ENCODE peak calls at places on chromosomes 6 and 20, in four cellular contexts. One of them, this sample, is unnamed.

GRCh38 chr6:28000351-28001045 is 43.5 kb downstream of the OR2B6 start:
- DNase-seq in H9: no peak
- DNase-seq in IMR-90: no peak
- DNase-seq in trophoblast cell: no peak
- DNase-seq in this sample: no peak

GRCh38 chr6:127933852-127934840 is 33.3 kb upstream of the THEMIS start:
- DNase-seq in IMR-90: no peak
- DNase-seq in trophoblast cell: no peak
- DNase-seq in H9: no peak
- DNase-seq in this sample: no peak

GRCh38 chr6:30043744-30044143 is 17.3 kb upstream of the POLR1H start:
- DNase-seq in H9: no peak
- DNase-seq in IMR-90: no peak
- DNase-seq in trophoblast cell: no peak
- DNase-seq in this sample: no peak

GRCh38 chr20:3173582-3174441 is 463 bp upstream of the LZTS3 start:
- DNase-seq in IMR-90: peak
- DNase-seq in trophoblast cell: peak
- DNase-seq in H9: peak
- DNase-seq in this sample: peak

GRCh38 chr20:61762208-61762710 is 303.4 kb downstream of the TAF4 start:
- DNase-seq in H9: no peak
- DNase-seq in trophoblast cell: no peak
- DNase-seq in IMR-90: no peak
- DNase-seq in this sample: no peak

GRCh38 chr20:46590453-46590852 is 40.0 kb upstream of the OCSTAMP start:
- DNase-seq in trophoblast cell: no peak
- DNase-seq in H9: no peak
- DNase-seq in IMR-90: no peak
- DNase-seq in this sample: no peak

GRCh38 chr6:90859612-90860011 is 272.7 kb upstream of the MAP3K7 start:
- DNase-seq in trophoblast cell: peak
- DNase-seq in IMR-90: no peak
- DNase-seq in H9: no peak
- DNase-seq in this sample: no peak

GRCh38 chr6:44661221-44661609 is 273.7 kb downstream of the CDC5L start:
- DNase-seq in H9: no peak
- DNase-seq in trophoblast cell: peak
- DNase-seq in IMR-90: no peak
- DNase-seq in this sample: no peak

GRCh38 chr6:158755636-158756035 is 63.5 kb downstream of the EZR start:
- DNase-seq in H9: no peak
- DNase-seq in IMR-90: no peak
- DNase-seq in trophoblast cell: no peak
- DNase-seq in this sample: no peak

GRCh38 chr20:1813101-1813529 is 82.1 kb upstream of the SIRPA start:
- DNase-seq in trophoblast cell: peak
- DNase-seq in H9: no peak
- DNase-seq in IMR-90: peak
- DNase-seq in this sample: no peak

GRCh38 chr6:40170856-40171255 is 236.6 kb upstream of the MOCS1 start:
- DNase-seq in trophoblast cell: no peak
- DNase-seq in H9: no peak
- DNase-seq in IMR-90: no peak
- DNase-seq in this sample: no peak

GRCh38 chr6:141057761-141058160 is 1075.0 kb upstream of the GJE1 start:
- DNase-seq in IMR-90: no peak
- DNase-seq in trophoblast cell: no peak
- DNase-seq in H9: no peak
- DNase-seq in this sample: no peak

GRCh38 chr6:139219271-139219729 is 72.5 kb downstream of the TXLNB start:
- DNase-seq in H9: peak
- DNase-seq in trophoblast cell: peak
- DNase-seq in IMR-90: peak
- DNase-seq in this sample: peak
- H4K91ac ChIP-seq in H9: no peak
- H4K91ac ChIP-seq in trophoblast cell: no peak
- H4K91ac ChIP-seq in IMR-90: no peak
- H4K91ac ChIP-seq in this sample: no peak

GRCh38 chr6:110958332-110959192 is at the start of gene GTF3C6:
- DNase-seq in trophoblast cell: peak
- DNase-seq in H9: peak
- DNase-seq in IMR-90: peak
- DNase-seq in this sample: peak
- H4K91ac ChIP-seq in trophoblast cell: peak
- H4K91ac ChIP-seq in H9: no peak
- H4K91ac ChIP-seq in IMR-90: peak
- H4K91ac ChIP-seq in this sample: no peak

DNA sequence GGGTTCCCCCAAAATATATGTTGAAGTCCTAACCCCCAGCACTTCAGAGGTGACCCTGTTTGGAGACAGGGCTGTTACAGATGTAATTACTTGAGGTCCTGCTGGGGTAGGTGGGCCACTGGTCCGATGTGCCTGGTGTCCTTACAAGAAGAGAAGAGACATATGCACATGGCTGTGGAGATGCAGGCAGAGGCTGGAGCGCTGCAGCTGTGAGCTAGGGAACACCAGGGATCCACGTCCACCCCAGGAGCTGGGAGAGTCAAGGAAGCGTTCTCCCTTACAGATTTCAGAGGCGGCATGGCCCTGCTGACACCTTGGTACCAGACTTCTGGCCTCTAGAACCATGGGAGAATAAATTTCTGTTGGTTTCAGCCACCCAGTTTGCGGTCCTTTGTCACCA is 11.7 kb upstream of the SLC22A2 start:
- DNase-seq in IMR-90: no peak
- DNase-seq in H9: no peak
- DNase-seq in trophoblast cell: no peak
- DNase-seq in this sample: no peak
- H4K91ac ChIP-seq in IMR-90: no peak
- H4K91ac ChIP-seq in H9: no peak
- H4K91ac ChIP-seq in trophoblast cell: no peak
- H4K91ac ChIP-seq in this sample: no peak

GRCh38 chr6:166591961-166592520 is 5.6 kb upstream of the RAMACL start:
- DNase-seq in trophoblast cell: no peak
- DNase-seq in H9: no peak
- DNase-seq in IMR-90: peak
- DNase-seq in this sample: no peak
- H4K91ac ChIP-seq in trophoblast cell: no peak
- H4K91ac ChIP-seq in H9: no peak
- H4K91ac ChIP-seq in IMR-90: no peak
- H4K91ac ChIP-seq in this sample: no peak

DNA sequence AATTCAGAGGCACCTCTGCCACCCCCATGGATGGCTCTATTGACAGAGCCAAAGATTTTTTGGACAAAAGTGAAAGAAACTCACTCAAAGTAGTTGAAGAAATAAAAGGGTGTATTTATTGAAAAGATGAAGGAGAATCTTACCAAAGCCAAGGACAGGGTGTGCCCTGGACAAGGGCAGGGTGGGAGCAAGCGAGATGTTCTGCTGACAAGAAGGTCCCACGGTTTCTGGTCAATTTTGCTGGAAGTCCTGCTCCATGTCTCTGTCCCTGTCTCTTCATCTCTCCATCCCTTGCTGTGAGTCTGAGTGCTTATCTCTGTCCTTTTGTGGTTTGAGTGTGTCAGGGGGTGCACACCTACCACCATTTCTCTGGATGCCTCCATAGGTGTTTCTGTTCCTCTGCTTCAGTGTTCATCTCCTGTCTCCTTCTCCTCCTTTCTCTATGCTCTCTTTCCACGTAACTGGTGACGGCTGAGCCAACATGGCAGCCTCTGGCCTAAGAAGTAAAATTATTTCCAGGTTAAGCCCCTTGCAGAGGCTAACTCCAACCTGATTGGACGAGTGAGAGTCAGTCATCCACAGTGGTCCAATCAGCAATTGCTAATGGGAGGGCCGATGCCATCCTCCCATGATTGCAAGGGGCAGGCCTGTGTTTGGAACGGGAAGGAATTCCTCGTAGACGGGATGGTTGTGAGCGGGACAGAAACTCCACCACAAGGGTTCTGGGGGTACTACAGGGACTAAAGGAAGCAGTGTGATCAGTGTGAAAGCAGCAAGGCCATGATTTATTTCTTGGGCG is 502.1 kb upstream of the CDH4 start:
- DNase-seq in IMR-90: no peak
- DNase-seq in trophoblast cell: no peak
- DNase-seq in H9: peak
- DNase-seq in this sample: no peak
- H4K91ac ChIP-seq in IMR-90: no peak
- H4K91ac ChIP-seq in trophoblast cell: no peak
- H4K91ac ChIP-seq in H9: no peak
- H4K91ac ChIP-seq in this sample: no peak

GRCh38 chr6:48176909-48177308 is 65.9 kb upstream of the PTCHD4 start:
- DNase-seq in H9: no peak
- DNase-seq in trophoblast cell: no peak
- DNase-seq in IMR-90: no peak
- DNase-seq in this sample: no peak

GRCh38 chr6:48183174-48183573 is 72.2 kb upstream of the PTCHD4 start:
- DNase-seq in H9: no peak
- DNase-seq in IMR-90: no peak
- DNase-seq in trophoblast cell: no peak
- DNase-seq in this sample: no peak

DNA sequence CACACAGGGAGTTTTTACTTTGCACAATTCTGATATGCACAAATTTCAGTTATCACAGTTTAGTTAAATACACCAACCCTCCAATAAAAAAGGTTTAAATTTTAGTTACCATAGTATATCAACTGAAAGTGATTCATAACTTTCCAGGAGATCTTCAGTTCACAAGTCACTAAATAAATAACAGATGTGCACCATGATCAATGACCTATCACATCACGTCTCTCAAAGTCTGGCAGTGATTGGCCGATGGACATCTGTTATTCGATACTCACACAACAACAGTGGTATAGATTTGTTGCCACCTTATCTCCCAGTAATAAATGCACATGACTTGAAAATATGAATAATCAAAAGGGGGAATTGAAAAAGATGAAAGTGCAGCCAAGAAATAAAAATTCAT is 66.8 kb upstream of the PTCHD4 start:
- DNase-seq in IMR-90: no peak
- DNase-seq in H9: no peak
- DNase-seq in trophoblast cell: no peak
- DNase-seq in this sample: no peak
- H4K91ac ChIP-seq in IMR-90: no peak
- H4K91ac ChIP-seq in H9: no peak
- H4K91ac ChIP-seq in trophoblast cell: no peak
- H4K91ac ChIP-seq in this sample: no peak

GRCh38 chr6:139881251-139881650 is 506.8 kb upstream of the CITED2 start:
- DNase-seq in H9: no peak
- DNase-seq in trophoblast cell: no peak
- DNase-seq in IMR-90: no peak
- DNase-seq in this sample: no peak
- H4K91ac ChIP-seq in H9: no peak
- H4K91ac ChIP-seq in trophoblast cell: no peak
- H4K91ac ChIP-seq in IMR-90: peak
- H4K91ac ChIP-seq in this sample: no peak

This sample was measured in neuronal stem cell.